ENCODE peak calls at places on chromosomes 12 and 14, in five cellular contexts. Y is GM10248; I is colonic mucosa; O is fibroblast of pulmonary artery; V is CD8-positive, alpha-beta T cell. Q is an unnamed sample.

GRCh38 chr12:4506870-4507269 is 31.8 kb upstream of the RAD51AP1 start:
- DNase-seq in O (peak; percentile 30), Y (peak; percentile 67), V (no peak), I (no peak), Q (no peak)

GRCh38 chr14:81834308-81834707 is 300.7 kb upstream of the SEL1L start:
- DNase-seq in I (no peak), Y (no peak), O (no peak), V (no peak), Q (peak; percentile 57)

GRCh38 chr12:20142956-20143355 is 225.4 kb upstream of the PDE3A start:
- DNase-seq in I (no peak), Y (no peak), O (no peak), V (no peak), Q (no peak)

GRCh38 chr14:50804181-50804721 is 26.7 kb downstream of the NIN start:
- DNase-seq in I (no peak), O (peak; percentile 77), V (no peak), Y (no peak), Q (no peak)

GRCh38 chr14:49464885-49465284 is 121.3 kb downstream of the RPS29 start:
- DNase-seq in I (no peak), O (peak; percentile 4), Y (no peak), V (no peak), Q (peak; percentile 14)

GRCh38 chr12:116441292-116441691 is 117.9 kb upstream of the MAP1LC3B2 start:
- DNase-seq in O (no peak), V (no peak), I (no peak), Y (no peak), Q (no peak)

GRCh38 chr12:6792522-6793201 is 3.3 kb downstream of the CD4 start:
- DNase-seq in O (peak; percentile 13), V (peak; percentile 48), I (no peak), Y (peak; percentile 50), Q (no peak)

GRCh38 chr12:26696613-26697092 is 136.3 kb downstream of the ITPR2 start:
- DNase-seq in V (no peak), Y (no peak), I (no peak), O (peak; percentile 88), Q (peak; percentile 60)

GRCh38 chr12:107322063-107322462 is 228.7 kb upstream of the CRY1 start:
- DNase-seq in V (peak; percentile 76), I (no peak), O (no peak), Y (no peak), Q (no peak)

GRCh38 chr14:42110167-42110566 is 503.5 kb downstream of the LRFN5 start:
- DNase-seq in O (peak; percentile 70), I (no peak), Y (peak; percentile 13), V (no peak), Q (peak; percentile 56)

GRCh38 chr14:87034680-87035079 is 958.3 kb downstream of the GALC start:
- DNase-seq in V (no peak), O (no peak), Y (no peak), I (no peak), Q (no peak)

GRCh38 chr14:69811868-69812252 is 14.8 kb upstream of the SLC10A1 start:
- DNase-seq in V (no peak), I (no peak), Y (no peak), O (no peak), Q (no peak)

GRCh38 chr14:69814397-69814796 is 17.4 kb upstream of the SLC10A1 start:
- DNase-seq in V (no peak), O (no peak), Y (no peak), I (no peak), Q (no peak)

GRCh38 chr14:69811227-69811867 is 14.3 kb upstream of the SLC10A1 start:
- DNase-seq in O (no peak), Y (no peak), V (no peak), I (no peak), Q (no peak)

GRCh38 chr14:69815556-69815955 is 18.5 kb upstream of the SLC10A1 start:
- DNase-seq in V (no peak), O (no peak), Y (no peak), I (no peak), Q (no peak)

GRCh38 chr14:69812725-69813124 is 15.7 kb upstream of the SLC10A1 start:
- DNase-seq in V (no peak), Y (no peak), I (no peak), O (no peak), Q (peak; percentile 15)
- TF ChIP-seq CTCF in V (no peak), Y (no peak), I (no peak), O (no peak), Q (no peak)

DNA sequence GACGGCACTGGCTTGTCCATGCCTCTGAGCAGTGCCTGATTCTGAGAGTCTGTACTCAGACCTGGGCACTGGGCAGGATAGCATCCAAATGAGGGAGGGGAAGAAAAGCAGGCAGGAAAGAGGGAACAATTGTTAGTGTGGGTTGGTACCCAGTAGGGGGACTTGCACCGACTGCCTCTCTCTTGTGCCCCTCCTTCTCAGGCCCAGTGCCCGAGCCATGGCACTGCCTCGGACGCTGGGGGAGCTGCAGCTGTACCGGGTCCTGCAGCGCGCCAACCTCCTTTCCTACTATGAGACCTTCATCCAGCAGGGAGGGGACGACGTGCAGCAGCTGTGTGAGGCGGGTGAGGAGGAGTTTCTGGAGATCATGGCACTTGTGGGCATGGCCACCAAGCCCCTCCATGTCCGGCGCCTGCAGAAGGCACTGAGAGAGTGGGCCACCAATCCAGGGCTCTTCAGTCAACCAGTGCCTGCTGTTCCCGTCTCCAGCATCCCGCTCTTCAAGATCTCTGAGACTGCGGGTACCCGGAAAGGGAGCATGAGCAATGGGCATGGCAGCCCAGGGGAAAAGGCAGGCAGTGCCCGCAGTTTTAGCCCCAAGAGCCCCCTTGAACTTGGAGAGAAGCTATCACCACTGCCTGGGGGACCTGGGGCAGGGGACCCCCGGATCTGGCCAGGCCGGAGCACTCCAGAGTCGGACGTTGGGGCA is 2.2 kb downstream of the NAB2 start:
- DNase-seq in O (no peak), Y (peak; percentile 3), V (no peak), I (no peak), Q (no peak)
- TF ChIP-seq CTCF in O (no peak), Y (no peak), V (no peak), I (no peak), Q (no peak)

GRCh38 chr12:28618171-28618570 is 427.9 kb downstream of the CCDC91 start:
- DNase-seq in I (no peak), V (no peak), Y (no peak), O (peak; percentile 22), Q (no peak)

GRCh38 chr12:28620281-28620680 is 430.0 kb downstream of the CCDC91 start:
- DNase-seq in V (no peak), Y (no peak), O (no peak), I (no peak), Q (no peak)

GRCh38 chr12:28622416-28622815 is 432.2 kb downstream of the CCDC91 start:
- DNase-seq in V (no peak), I (no peak), Y (no peak), O (peak; percentile 39), Q (peak; percentile 23)

DNA sequence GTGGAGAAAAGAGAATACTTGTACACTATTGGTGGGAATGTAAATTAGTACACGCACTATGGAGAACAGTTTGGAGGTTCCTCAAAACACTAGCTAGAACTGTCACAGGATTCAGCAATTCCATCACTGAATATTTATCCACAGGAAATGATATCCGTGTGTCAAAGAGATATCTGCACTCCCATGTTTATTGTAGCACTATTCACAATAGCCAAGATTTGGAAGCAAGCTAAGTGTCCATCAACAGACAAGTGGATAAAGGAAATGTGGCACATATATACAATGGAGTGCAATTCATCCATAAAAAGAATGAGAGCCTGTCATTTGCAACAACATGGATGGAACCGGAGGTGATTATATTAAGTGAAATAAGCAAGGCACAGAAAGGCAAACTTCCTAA is 428.5 kb downstream of the CCDC91 start:
- DNase-seq in Y (no peak), V (no peak), I (no peak), O (no peak), Q (no peak)
- TF ChIP-seq CTCF in Y (no peak), V (no peak), I (no peak), O (no peak), Q (no peak)

GRCh38 chr12:101570022-101570421 is 24.7 kb upstream of the MYBPC1 start:
- DNase-seq in O (peak; percentile 59), V (no peak), I (no peak), Y (no peak), Q (peak; percentile 41)
- TF ChIP-seq CTCF in O (peak; percentile 35), V (no peak), I (peak; percentile 28), Y (peak; percentile 40), Q (peak; percentile 36)